ENCODE peak calls at places on chromosomes 2 and 18, in seven cellular contexts. N is GM10248, V is GM13977, T is COR-L47, Z is fibroblast of pulmonary artery, G is Right ventricle myocardium superior, S is nephron progenitor cell. Y is an unnamed sample.
A peak's percentile ranks its signal among the peaks of the same experiment; 100 is the strongest.

GRCh38 chr2:1236596-1236995 is 176.7 kb upstream of the TPO start:
- DNase-seq in N (no peak), V (no peak), T (no peak), Z (no peak), G (no peak), S (no peak), Y (no peak)

GRCh38 chr2:15665943-15666460 is 74.3 kb downstream of the DDX1 start:
- DNase-seq in N (no peak), V (no peak), T (no peak), Z (no peak), G (no peak), S (no peak), Y (no peak)

GRCh38 chr2:219344756-219345458 is 12.4 kb upstream of the RESP18 start:
- DNase-seq in N (no peak), V (no peak), T (peak; percentile 76), Z (peak; percentile 66), G (peak; percentile 70), S (no peak), Y (no peak)

GRCh38 chr18:837922-838321 is 25.9 kb upstream of the YES1 start:
- DNase-seq in N (no peak), V (no peak), T (no peak), Z (no peak), G (no peak), S (no peak), Y (no peak)

GRCh38 chr2:240232264-240232915 is 91.9 kb upstream of the OTOS start:
- DNase-seq in N (no peak), V (no peak), T (no peak), Z (no peak), G (no peak), S (no peak), Y (no peak)

GRCh38 chr18:77203071-77203470 is 46.6 kb upstream of the GALR1 start:
- DNase-seq in N (no peak), V (no peak), T (no peak), Z (peak; percentile 30), G (no peak), S (peak; percentile 35), Y (no peak)

GRCh38 chr2:89767581-89768435 is 1076.3 kb downstream of the RPIA start:
- DNase-seq in N (peak; percentile 6), V (no peak), T (no peak), Z (no peak), G (peak; percentile 53), S (no peak), Y (no peak)

GRCh38 chr2:186702499-186702898 is 8.6 kb downstream of the FAM171B start:
- DNase-seq in N (no peak), V (no peak), T (no peak), Z (no peak), G (no peak), S (no peak), Y (no peak)

GRCh38 chr2:62536873-62537547 is 31.0 kb upstream of the TMEM17 start:
- DNase-seq in N (no peak), V (no peak), T (no peak), Z (no peak), G (no peak), S (no peak), Y (no peak)

GRCh38 chr18:77653792-77654191 is 404.1 kb downstream of the GALR1 start:
- DNase-seq in N (no peak), V (no peak), T (no peak), Z (no peak), G (no peak), S (no peak), Y (no peak)

GRCh38 chr2:239978381-239978780 is 46.8 kb downstream of the NDUFA10 start:
- DNase-seq in N (no peak), V (no peak), T (no peak), Z (peak; percentile 29), G (no peak), S (no peak), Y (no peak)

GRCh38 chr2:58182527-58182926 is 58.6 kb downstream of the FANCL start:
- DNase-seq in N (no peak), V (no peak), T (no peak), Z (peak; percentile 34), G (no peak), S (no peak), Y (no peak)

GRCh38 chr2:1884933-1885580 is 140.7 kb upstream of the PXDN start:
- DNase-seq in N (no peak), V (no peak), T (peak; percentile 17), Z (peak; percentile 71), G (no peak), S (no peak), Y (no peak)

GRCh38 chr2:42332575-42332974 is 28.4 kb downstream of the COX7A2L start:
- DNase-seq in N (no peak), V (no peak), T (no peak), Z (no peak), G (no peak), S (no peak), Y (no peak)

GRCh38 chr2:27828305-27828704 is 56.8 kb downstream of the MRPL33 start:
- DNase-seq in N (no peak), V (no peak), T (peak; percentile 39), Z (no peak), G (no peak), S (no peak), Y (no peak)

GRCh38 chr2:210606001-210606400 is 49.6 kb downstream of the CPS1 start:
- DNase-seq in N (no peak), V (no peak), T (peak; percentile 15), Z (peak; percentile 3), G (no peak), S (no peak), Y (no peak)

GRCh38 chr2:179422037-179422643 is 157.5 kb upstream of the SESTD1 start:
- DNase-seq in N (peak; percentile 24), V (peak; percentile 23), T (peak; percentile 66), Z (peak; percentile 80), G (peak; percentile 75), S (peak; percentile 76), Y (no peak)